ENCODE peak calls at places on chromosomes 1 and 21, in four cellular contexts. Y, Z, F and C are unnamed samples.
A peak's percentile ranks its signal among the peaks of the same experiment; 100 is the strongest.

GRCh38 chr1:97091263-97091662 is 369.7 kb downstream of the PTBP2 start:
- ATAC-seq in Y (no peak), Z (no peak), F (no peak), C (no peak)

GRCh38 chr1:155976913-155977606 is 1.3 kb downstream of the ARHGEF2 start:
- ATAC-seq in Y (peak; percentile 1), Z (peak; percentile 1), F (no peak), C (no peak)

GRCh38 chr1:14996133-14997050 is 157.2 kb upstream of the TMEM51 start:
- ATAC-seq in Y (no peak), Z (peak; percentile 33), F (no peak), C (peak; percentile 44)

GRCh38 chr1:38577937-38578443 is 281.6 kb downstream of the RRAGC start:
- ATAC-seq in Y (no peak), Z (no peak), F (no peak), C (no peak)

GRCh38 chr1:17594026-17594425 is 54.5 kb downstream of the ARHGEF10L start:
- ATAC-seq in Y (no peak), Z (no peak), F (no peak), C (no peak)

GRCh38 chr1:86687595-86687994 is 16.8 kb upstream of the SH3GLB1 start:
- ATAC-seq in Y (no peak), Z (no peak), F (no peak), C (no peak)

GRCh38 chr1:199399996-199400714 is 627.4 kb upstream of the NR5A2 start:
- ATAC-seq in Y (no peak), Z (no peak), F (peak; percentile 88), C (no peak)

GRCh38 chr1:41800237-41800902 is 118.4 kb downstream of the HIVEP3 start:
- ATAC-seq in Y (peak; percentile 47), Z (no peak), F (peak; percentile 78), C (peak; percentile 37)

GRCh38 chr1:169931795-169932195 is 38.1 kb upstream of the SCYL3 start:
- ATAC-seq in Y (no peak), Z (no peak), F (no peak), C (no peak)

GRCh38 chr1:37513795-37514349 is 694 bp downstream of the MEAF6 start:
- ATAC-seq in Y (peak; percentile 45), Z (peak; percentile 15), F (peak; percentile 64), C (no peak)

GRCh38 chr1:85998105-85998504 is 158.5 kb downstream of the COL24A1 start:
- ATAC-seq in Y (no peak), Z (no peak), F (no peak), C (no peak)

GRCh38 chr1:15222653-15223303 is 24.2 kb upstream of the FHAD1 start:
- ATAC-seq in Y (no peak), Z (no peak), F (no peak), C (no peak)

GRCh38 chr21:25895565-25896205 is 160.9 kb downstream of the GABPA start:
- ATAC-seq in Y (no peak), Z (no peak), F (peak; percentile 73), C (peak; percentile 19)

GRCh38 chr1:42046772-42047552 is 106.2 kb upstream of the GUCA2B start:
- ATAC-seq in Y (peak; percentile 38), Z (no peak), F (no peak), C (no peak)

GRCh38 chr1:51234721-51235425 is 1.2 kb upstream of the RNF11 start:
- ATAC-seq in Y (peak; percentile 8), Z (peak; percentile 7), F (peak; percentile 79), C (no peak)

GRCh38 chr1:29569971-29570634 is 333.8 kb downstream of the PTPRU start:
- ATAC-seq in Y (no peak), Z (peak; percentile 33), F (no peak), C (no peak)

GRCh38 chr1:200372095-200372884 is 37.5 kb downstream of the ZNF281 start:
- ATAC-seq in Y (no peak), Z (peak; percentile 95), F (no peak), C (no peak)

GRCh38 chr1:155207578-155208405 is at the start of gene THBS3:
- ATAC-seq in Y (peak; percentile 1), Z (peak; percentile 11), F (no peak), C (peak; percentile 1)

GRCh38 chr1:10692401-10693021 is 103.9 kb downstream of the CASZ1 start:
- ATAC-seq in Y (peak; percentile 76), Z (peak; percentile 82), F (peak; percentile 91), C (no peak)

GRCh38 chr1:164754088-164754600 is 195.2 kb downstream of the PBX1 start:
- ATAC-seq in Y (peak; percentile 44), Z (no peak), F (no peak), C (peak; percentile 76)

GRCh38 chr1:235270625-235271024 is 57.4 kb downstream of the ARID4B start:
- ATAC-seq in Y (no peak), Z (peak; percentile 59), F (peak; percentile 76), C (no peak)

GRCh38 chr21:46298083-46298412 is 11.9 kb downstream of the YBEY start:
- ATAC-seq in Y (no peak), Z (no peak), F (no peak), C (no peak)

GRCh38 chr1:162497104-162497722 is 405 bp upstream of the UHMK1 start:
- ATAC-seq in Y (no peak), Z (no peak), F (no peak), C (no peak)

GRCh38 chr1:206457408-206457807 is 12.9 kb upstream of the IKBKE start:
- ATAC-seq in Y (no peak), Z (no peak), F (no peak), C (peak; percentile 40)

GRCh38 chr1:27372022-27372807 is 2.4 kb downstream of the FCN3 start:
- ATAC-seq in Y (no peak), Z (no peak), F (no peak), C (no peak)

GRCh38 chr1:86825294-86825693 is 88.6 kb downstream of the SELENOF start:
- ATAC-seq in Y (no peak), Z (no peak), F (no peak), C (no peak)

GRCh38 chr1:174682419-174683008 is 234.8 kb downstream of the GPR52 start:
- ATAC-seq in Y (no peak), Z (no peak), F (no peak), C (no peak)

GRCh38 chr1:43930168-43930948 is 3.2 kb upstream of the ARTN start:
- ATAC-seq in Y (no peak), Z (peak; percentile 34), F (peak; percentile 39), C (no peak)

GRCh38 chr1:25677193-25677773 is 60.7 kb downstream of the MAN1C1 start:
- ATAC-seq in Y (no peak), Z (no peak), F (no peak), C (no peak)

GRCh38 chr1:234601217-234602017 is 8.6 kb downstream of the IRF2BP2 start:
- ATAC-seq in Y (no peak), Z (peak; percentile 4), F (peak; percentile 26), C (no peak)

GRCh38 chr21:23009360-23009759 is 2011.2 kb downstream of the NCAM2 start:
- ATAC-seq in Y (no peak), Z (no peak), F (no peak), C (no peak)

GRCh38 chr1:36351222-36351977 is 28.0 kb upstream of the EVA1B start:
- ATAC-seq in Y (peak; percentile 37), Z (peak; percentile 85), F (no peak), C (peak; percentile 44)
- TF ChIP-seq CTCF in Y (no peak), Z (no peak), F (no peak), C (no peak)

GRCh38 chr1:58779837-58780585 is 3.8 kb downstream of the JUN start:
- ATAC-seq in Y (no peak), Z (peak; percentile 2), F (no peak), C (no peak)
- TF ChIP-seq POLR2A in Y (peak; percentile 70), Z (no peak), F (no peak), C (peak; percentile 16)

GRCh38 chr1:207514890-207515289 is 18.9 kb downstream of the CR1 start:
- ATAC-seq in Y (no peak), Z (no peak), F (no peak), C (no peak)
- TF ChIP-seq EP300 in Y (no peak), Z (no peak), F (no peak), C (no peak)

GRCh38 chr1:53244126-53244525 is 5.8 kb upstream of the MAGOH start:
- ATAC-seq in Y (no peak), Z (no peak), F (no peak), C (no peak)
- TF ChIP-seq CTCF in Y (no peak), Z (no peak), F (no peak), C (no peak)

GRCh38 chr1:92511541-92511940 is 24.8 kb upstream of the GFI1 start:
- ATAC-seq in Y (no peak), Z (no peak), F (peak; percentile 75), C (no peak)
- TF ChIP-seq POLR2A in Y (no peak), Z (no peak), F (no peak), C (no peak)

DNA sequence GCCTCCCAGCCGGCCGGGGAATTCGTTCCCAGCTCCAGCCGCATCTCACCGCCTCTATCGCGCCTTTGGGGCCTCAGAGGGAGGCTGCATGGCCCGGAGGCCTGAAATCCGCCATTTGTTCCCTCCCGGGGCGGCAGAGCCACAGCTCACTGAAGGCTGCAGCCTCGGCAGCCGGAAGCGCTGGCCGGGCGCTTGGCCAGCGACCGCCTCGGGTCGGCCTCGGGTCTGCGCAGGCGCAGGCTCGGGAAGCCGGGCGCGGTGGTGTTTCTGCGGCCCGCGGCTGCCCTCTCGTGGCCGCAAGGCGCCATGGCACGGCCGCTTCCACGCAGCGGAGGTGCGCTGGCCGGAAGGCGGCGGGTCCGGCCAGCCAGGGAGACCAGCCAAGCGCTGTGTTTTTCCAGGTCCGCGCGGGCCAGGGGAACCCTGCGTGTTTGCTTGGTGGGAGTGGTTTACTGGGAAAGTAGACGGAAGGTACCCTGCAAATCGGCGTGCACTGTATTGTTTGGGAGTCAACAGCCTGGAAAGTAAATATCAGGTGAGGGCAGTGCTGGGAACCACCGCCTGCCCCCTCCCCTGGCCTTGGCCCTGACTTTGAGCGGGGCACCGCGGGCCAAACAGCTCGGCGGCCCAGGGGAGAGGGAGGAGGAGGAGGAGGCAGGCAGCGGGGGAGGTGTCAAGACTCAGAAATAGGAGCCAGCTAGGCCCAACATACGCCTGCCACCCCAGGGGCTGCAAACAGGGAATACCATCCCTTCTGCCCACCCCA is 52.7 kb upstream of the CD34 start:
- ATAC-seq in Y (peak; percentile 94), Z (peak; percentile 94), F (peak; percentile 96), C (peak; percentile 86)
- TF ChIP-seq EP300 in Y (no peak), Z (no peak), F (no peak), C (no peak)